ENCODE peak calls at places on chromosomes 3 and 15, in ten cellular contexts. D, N, O, P, J, X, A, Y, E and Q are unnamed samples.

GRCh38 chr3:157692468-157692867 is 189.3 kb upstream of the VEPH1 start:
- DNase-seq in D (no peak), N (no peak), O (no peak), P (no peak), J (no peak), X (no peak), A (no peak), Y (no peak), E (no peak), Q (no peak)

GRCh38 chr15:37106490-37107001 is 6.2 kb upstream of the MEIS2 start:
- DNase-seq in D (no peak), N (no peak), O (peak; percentile 55), P (peak; percentile 69), J (no peak), X (peak; percentile 67), A (no peak), Y (no peak), E (no peak), Q (no peak)

GRCh38 chr3:130242850-130243569 is 102.5 kb upstream of the COL6A5 start:
- DNase-seq in D (peak; percentile 6), N (no peak), O (no peak), P (no peak), J (no peak), X (no peak), A (no peak), Y (no peak), E (peak; percentile 20), Q (no peak)

GRCh38 chr15:83498801-83499200 is 51.7 kb downstream of the SH3GL3 start:
- DNase-seq in D (no peak), N (no peak), O (no peak), P (no peak), J (no peak), X (no peak), A (no peak), Y (no peak), E (no peak), Q (peak; percentile 45)

GRCh38 chr3:15647629-15648167 is 46.2 kb downstream of the BTD start:
- DNase-seq in D (no peak), N (peak; percentile 68), O (no peak), P (no peak), J (peak; percentile 69), X (peak; percentile 99), A (peak; percentile 24), Y (peak; percentile 70), E (peak; percentile 92), Q (no peak)

GRCh38 chr3:128155614-128156360 is 2.5 kb downstream of the EEFSEC start:
- DNase-seq in D (no peak), N (no peak), O (no peak), P (no peak), J (no peak), X (no peak), A (no peak), Y (no peak), E (no peak), Q (no peak)

GRCh38 chr3:141767062-141767461 is 3.9 kb downstream of the GRK7 start:
- DNase-seq in D (no peak), N (no peak), O (no peak), P (no peak), J (no peak), X (no peak), A (no peak), Y (no peak), E (no peak), Q (no peak)

GRCh38 chr3:177470200-177470941 is 273.1 kb upstream of the TBL1XR1 start:
- DNase-seq in D (no peak), N (no peak), O (no peak), P (no peak), J (no peak), X (peak; percentile 50), A (no peak), Y (no peak), E (peak; percentile 41), Q (no peak)

GRCh38 chr3:42010530-42010929 is 48.6 kb upstream of the ULK4 start:
- DNase-seq in D (no peak), N (no peak), O (no peak), P (no peak), J (no peak), X (no peak), A (no peak), Y (no peak), E (no peak), Q (no peak)

GRCh38 chr3:114709102-114709501 is 415.3 kb downstream of the TIGIT start:
- DNase-seq in D (no peak), N (no peak), O (no peak), P (no peak), J (no peak), X (peak; percentile 85), A (no peak), Y (no peak), E (peak; percentile 83), Q (no peak)

GRCh38 chr3:114711321-114711891 is 417.6 kb downstream of the TIGIT start:
- DNase-seq in D (no peak), N (no peak), O (no peak), P (no peak), J (no peak), X (peak; percentile 19), A (no peak), Y (no peak), E (no peak), Q (no peak)

GRCh38 chr3:114714237-114714636 is 420.4 kb downstream of the TIGIT start:
- DNase-seq in D (no peak), N (no peak), O (no peak), P (peak; percentile 5), J (no peak), X (no peak), A (no peak), Y (no peak), E (no peak), Q (no peak)

GRCh38 chr3:114714957-114715356 is 421.1 kb downstream of the TIGIT start:
- DNase-seq in D (no peak), N (no peak), O (no peak), P (no peak), J (no peak), X (no peak), A (no peak), Y (no peak), E (no peak), Q (no peak)

GRCh38 chr3:114712728-114713492 is 419.1 kb downstream of the TIGIT start:
- DNase-seq in D (no peak), N (no peak), O (no peak), P (no peak), J (no peak), X (no peak), A (no peak), Y (no peak), E (no peak), Q (no peak)
- H3K4me1 ChIP-seq in D (peaks cover 46% of the 10 kb centered on the region), N (no peaks in the 10 kb centered on the region), O (peaks cover 56% of the 10 kb centered on the region), P (peaks cover 7% of the 10 kb centered on the region), J (no peaks in the 10 kb centered on the region), X (no peaks in the 10 kb centered on the region), A (no peaks in the 10 kb centered on the region), Y (no peaks in the 10 kb centered on the region), E (peaks cover 17% of the 10 kb centered on the region), Q (peaks cover 2% of the 10 kb centered on the region)

DNA sequence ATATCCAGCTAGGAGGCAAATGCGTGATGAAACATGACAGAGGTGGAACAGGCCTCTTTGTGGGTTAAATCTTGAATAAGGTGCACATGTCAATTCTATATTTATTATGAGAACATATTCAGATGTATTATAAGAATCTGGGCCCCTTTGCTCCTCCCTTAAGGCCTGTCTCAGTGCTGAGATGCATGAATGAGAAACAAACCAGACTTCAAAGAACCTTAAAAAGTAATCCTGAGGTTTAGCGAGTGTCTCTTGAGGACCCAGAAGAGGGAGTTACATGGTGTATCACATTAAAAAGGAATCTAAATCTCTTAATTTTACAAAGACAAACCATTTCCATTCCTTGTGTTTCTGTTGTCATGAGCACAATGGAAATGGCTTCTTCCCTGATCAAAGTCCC is 170.9 kb upstream of the TBC1D5 start:
- DNase-seq in D (no peak), N (no peak), O (no peak), P (no peak), J (no peak), X (no peak), A (no peak), Y (no peak), E (no peak), Q (no peak)
- H3K27ac ChIP-seq in D (no peak overlapping the region), N (no peak overlapping the region), O (no peak overlapping the region), P (no peak overlapping the region), J (no peak overlapping the region), X (no peak overlapping the region), A (no peak overlapping the region), Y (no peak overlapping the region), E (no peak overlapping the region), Q (no peak overlapping the region)

GRCh38 chr3:109131276-109131675 is 5.2 kb upstream of the C3orf85 start:
- DNase-seq in D (no peak), N (no peak), O (no peak), P (no peak), J (no peak), X (peak; percentile 37), A (no peak), Y (no peak), E (no peak), Q (no peak)

GRCh38 chr3:109132801-109133473 is 3.6 kb upstream of the C3orf85 start:
- DNase-seq in D (peak; percentile 27), N (no peak), O (no peak), P (no peak), J (no peak), X (peak; percentile 94), A (no peak), Y (no peak), E (peak; percentile 12), Q (no peak)

GRCh38 chr3:109137766-109138165 is 1.2 kb downstream of the C3orf85 start:
- DNase-seq in D (no peak), N (no peak), O (no peak), P (no peak), J (no peak), X (no peak), A (no peak), Y (no peak), E (no peak), Q (no peak)

DNA sequence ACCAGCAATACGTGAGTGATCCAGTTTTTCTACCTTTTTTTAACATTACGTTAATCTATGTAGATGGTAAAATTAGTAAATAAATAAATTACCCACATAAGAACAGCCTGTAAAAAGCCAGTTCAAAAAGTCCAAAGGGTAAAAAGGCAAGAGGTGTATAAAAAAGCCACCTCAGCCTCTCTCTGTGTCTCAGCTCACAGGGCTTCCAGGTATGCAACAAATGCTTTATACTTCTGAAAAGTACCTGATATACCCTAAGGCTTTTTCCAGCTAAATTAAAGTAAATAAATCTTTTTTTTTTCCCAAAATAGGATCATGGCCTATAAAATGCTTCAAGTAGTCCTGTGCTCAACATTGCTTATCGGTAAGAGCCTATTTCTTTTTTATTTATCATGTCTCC is at the start of gene C3orf85:
- DNase-seq in D (no peak), N (no peak), O (no peak), P (no peak), J (no peak), X (no peak), A (no peak), Y (no peak), E (no peak), Q (no peak)
- H3K4me3 ChIP-seq in D (no peak within 1 kb of the TSS), N (no peak within 1 kb of the TSS), O (no peak within 1 kb of the TSS), P (no peak within 1 kb of the TSS), J (peak within 1 kb of the TSS; percentile 52), X (no peak within 1 kb of the TSS), A (no peak within 1 kb of the TSS), Y (no peak within 1 kb of the TSS), E (no peak within 1 kb of the TSS), Q (no peak within 1 kb of the TSS)

DNA sequence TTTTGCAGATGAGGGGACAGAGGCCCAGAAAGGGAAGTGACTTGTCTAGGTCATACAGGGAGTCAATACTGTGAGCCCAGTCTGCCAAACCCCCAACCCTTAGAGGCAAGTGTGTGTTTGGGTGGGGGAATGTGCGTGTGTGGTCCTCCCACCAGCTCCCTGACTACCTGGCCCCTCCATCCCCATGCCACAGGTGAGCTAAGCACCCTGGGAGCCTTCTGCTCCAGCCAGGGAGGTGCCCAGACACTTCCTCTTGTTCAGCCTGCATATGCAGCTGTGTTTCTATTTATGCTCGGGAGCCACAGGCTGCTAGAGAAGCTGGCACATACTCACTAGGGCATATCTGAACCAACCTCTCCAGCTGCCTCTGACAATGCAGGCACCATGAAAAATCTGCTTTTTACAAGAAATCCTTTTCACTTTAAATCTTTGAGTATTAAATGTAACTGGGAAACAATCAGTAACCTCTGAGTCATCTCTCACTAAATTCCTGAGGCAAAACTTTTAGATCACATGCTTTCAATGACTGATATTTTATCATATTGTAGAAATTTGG is 20.7 kb downstream of the TBC1D2B start:
- DNase-seq in D (no peak), N (no peak), O (no peak), P (no peak), J (peak; percentile 43), X (peak; percentile 54), A (no peak), Y (no peak), E (peak; percentile 70), Q (no peak)
- H3K4me1 ChIP-seq in D (peaks cover 45% of the 10 kb centered on the region), N (peaks cover 78% of the 10 kb centered on the region), O (peaks cover 49% of the 10 kb centered on the region), P (peaks cover 4% of the 10 kb centered on the region), J (peaks cover 55% of the 10 kb centered on the region), X (peaks cover 24% of the 10 kb centered on the region), A (peaks cover 91% of the 10 kb centered on the region), Y (peaks cover 98% of the 10 kb centered on the region), E (peaks cover 39% of the 10 kb centered on the region), Q (peaks cover 3% of the 10 kb centered on the region)